ENCODE peak calls at places on chromosomes 13 and 19, in seven cellular contexts. M is stimulated activated CD4-positive, alpha-beta T cell treated with anti-CD3 and anti-CD28 coated beads, Interleukin-12 subunit alpha, Interleukin-12 subunit beta, amount 100 ng/mL, for 4 hours; G is fibroblast of the aortic adventitia; F is kidney tubule cell; V is T-helper 1 cell; R is EL; N is naive thymus-derived CD8-positive, alpha-beta T cell. K is an unnamed sample.

GRCh38 chr19:50750010-50750409 is 20.3 kb upstream of the GPR32 start:
- DNase-seq in M (no peak), G (no peak), F (no peak), V (no peak), R (no peak), N (no peak), K (no peak)

GRCh38 chr13:41500501-41500900 is 43.2 kb downstream of the RGCC start:
- DNase-seq in M (no peak), G (no peak), F (no peak), V (no peak), R (no peak), N (peak; percentile 16), K (peak; percentile 39)

GRCh38 chr19:20858218-20858617 is 64.8 kb upstream of the ZNF85 start:
- DNase-seq in M (no peak), G (no peak), F (peak; percentile 59), V (no peak), R (no peak), N (no peak), K (no peak)

GRCh38 chr13:49218493-49219051 is 1.6 kb upstream of the MLNR start:
- DNase-seq in M (no peak), G (no peak), F (no peak), V (no peak), R (peak; percentile 16), N (no peak), K (no peak)

GRCh38 chr19:37997911-37998344 is 90.9 kb downstream of the SIPA1L3 start:
- DNase-seq in M (no peak), G (peak; percentile 98), F (peak; percentile 95), V (no peak), R (peak; percentile 93), N (no peak), K (peak; percentile 97)

GRCh38 chr19:46394398-46394797 is 19.0 kb downstream of the CCDC8 start:
- DNase-seq in M (no peak), G (peak; percentile 52), F (no peak), V (no peak), R (no peak), N (no peak), K (no peak)

GRCh38 chr19:52270266-52270885 is 989 bp downstream of the ZNF766 start:
- DNase-seq in M (no peak), G (no peak), F (peak; percentile 18), V (no peak), R (peak; percentile 25), N (peak; percentile 29), K (no peak)

GRCh38 chr13:69565334-69565733 is 542.3 kb upstream of the ATXN8OS start:
- DNase-seq in M (no peak), G (no peak), F (peak; percentile 90), V (no peak), R (no peak), N (no peak), K (peak; percentile 55)

GRCh38 chr13:113209880-113210421 is 538 bp downstream of the CUL4A start:
- DNase-seq in M (peak; percentile 60), G (peak; percentile 62), F (peak; percentile 77), V (peak; percentile 81), R (peak; percentile 66), N (peak; percentile 81), K (peak; percentile 49)

GRCh38 chr13:45941261-45941660 is 89.7 kb upstream of the SIAH3 start:
- DNase-seq in M (no peak), G (no peak), F (no peak), V (no peak), R (no peak), N (no peak), K (no peak)

GRCh38 chr19:6161271-6161850 is 25.9 kb downstream of the ACSBG2 start:
- DNase-seq in M (peak; percentile 10), G (no peak), F (peak; percentile 2), V (peak; percentile 47), R (peak; percentile 6), N (peak; percentile 90), K (peak; percentile 82)

GRCh38 chr19:13865578-13866462 is 11.1 kb upstream of the NANOS3 start:
- DNase-seq in M (no peak), G (no peak), F (no peak), V (no peak), R (no peak), N (no peak), K (no peak)

GRCh38 chr13:99307648-99308339 is 595 bp upstream of the GPR183 start:
- DNase-seq in M (peak; percentile 58), G (peak; percentile 61), F (peak; percentile 91), V (peak; percentile 28), R (peak; percentile 76), N (no peak), K (peak; percentile 53)

GRCh38 chr19:1063909-1064660 is 2.9 kb upstream of the ARHGAP45 start:
- DNase-seq in M (no peak), G (no peak), F (no peak), V (no peak), R (no peak), N (no peak), K (peak; percentile 6)

GRCh38 chr13:33711441-33711840 is 106.5 kb upstream of the RFC3 start:
- DNase-seq in M (no peak), G (peak; percentile 44), F (no peak), V (no peak), R (no peak), N (no peak), K (no peak)

GRCh38 chr19:2973229-2973628 is 4.1 kb upstream of the TLE6 start:
- DNase-seq in M (no peak), G (no peak), F (no peak), V (no peak), R (no peak), N (no peak), K (no peak)

GRCh38 chr13:100334209-100334608 is 245.3 kb downstream of the PCCA start:
- DNase-seq in M (no peak), G (no peak), F (peak; percentile 65), V (no peak), R (no peak), N (no peak), K (no peak)

GRCh38 chr19:34667349-34668076 is 9.4 kb downstream of the SCGB2B2 start:
- DNase-seq in M (no peak), G (peak; percentile 44), F (peak; percentile 24), V (no peak), R (peak; percentile 21), N (peak; percentile 8), K (peak; percentile 4)

GRCh38 chr13:59776924-59777690 is 386.6 kb downstream of the DIAPH3 start:
- DNase-seq in M (no peak), G (peak; percentile 93), F (peak; percentile 70), V (no peak), R (peak; percentile 86), N (no peak), K (peak; percentile 86)

GRCh38 chr19:14544977-14545715 is 15.8 kb downstream of the TECR start:
- DNase-seq in M (no peak), G (no peak), F (peak; percentile 71), V (no peak), R (no peak), N (no peak), K (no peak)

GRCh38 chr19:19256072-19256969 is 16.8 kb downstream of the TM6SF2 start:
- DNase-seq in M (no peak), G (no peak), F (no peak), V (no peak), R (no peak), N (no peak), K (no peak)

GRCh38 chr19:12564016-12564664 is 12.9 kb upstream of the ZNF564 start:
- DNase-seq in M (peak; percentile 95), G (peak; percentile 90), F (peak; percentile 81), V (peak; percentile 76), R (peak; percentile 87), N (peak; percentile 90), K (peak; percentile 96)

GRCh38 chr13:113935081-113935511 is 38.8 kb downstream of the C13orf46 start:
- DNase-seq in M (no peak), G (no peak), F (no peak), V (no peak), R (no peak), N (no peak), K (no peak)

GRCh38 chr19:5621945-5622464 is 571 bp downstream of the SAFB2 start:
- DNase-seq in M (peak; percentile 19), G (peak; percentile 9), F (no peak), V (no peak), R (no peak), N (peak; percentile 26), K (peak; percentile 42)

GRCh38 chr19:5672708-5673459 is 7.4 kb downstream of the MICOS13 start:
- DNase-seq in M (no peak), G (no peak), F (no peak), V (no peak), R (no peak), N (no peak), K (no peak)

GRCh38 chr19:7506385-7507328 is 9.2 kb upstream of the ZNF358 start:
- DNase-seq in M (no peak), G (peak; percentile 85), F (peak; percentile 84), V (no peak), R (peak; percentile 86), N (no peak), K (peak; percentile 99)

GRCh38 chr13:52848455-52849190 is at the start of gene PCDH8:
- DNase-seq in M (no peak), G (no peak), F (peak; percentile 19), V (no peak), R (no peak), N (no peak), K (no peak)

GRCh38 chr13:41587490-41587889 is 130.1 kb downstream of the RGCC start:
- DNase-seq in M (no peak), G (no peak), F (no peak), V (no peak), R (no peak), N (peak; percentile 57), K (no peak)

GRCh38 chr13:38775085-38775484 is 88.2 kb downstream of the FREM2 start:
- DNase-seq in M (no peak), G (no peak), F (no peak), V (no peak), R (no peak), N (no peak), K (no peak)

GRCh38 chr19:19847781-19848180 is 17.9 kb upstream of the ZNF253 start:
- DNase-seq in M (no peak), G (no peak), F (no peak), V (no peak), R (no peak), N (no peak), K (no peak)

GRCh38 chr19:7673995-7674667 is 2.8 kb upstream of the MCEMP1 start:
- DNase-seq in M (peak; percentile 30), G (peak; percentile 66), F (peak; percentile 22), V (no peak), R (peak; percentile 65), N (no peak), K (peak; percentile 87)

GRCh38 chr13:23969672-23970071 is 72.4 kb upstream of the C1QTNF9B start:
- DNase-seq in M (no peak), G (peak; percentile 65), F (no peak), V (no peak), R (no peak), N (no peak), K (no peak)

GRCh38 chr13:36865265-36865664 is 46.2 kb downstream of the RFXAP start:
- DNase-seq in M (no peak), G (no peak), F (no peak), V (no peak), R (no peak), N (no peak), K (no peak)

K was measured in PC-3.